ENCODE peak calls at places on chromosomes 11 and 22, in seven cellular contexts. R is right lobe of liver, J is transverse colon, Y is stomach, O is heart right ventricle, N is GM23338, H is psoas muscle. L is an unnamed sample.

GRCh38 chr11:33248416-33248957 is 8.7 kb upstream of the HIPK3 start:
- DNase-seq in N (no peak), Y (no peak), R (no peak), O (no peak), H (no peak), J (no peak), L (no peak)

GRCh38 chr11:75626692-75627536 is 41.9 kb downstream of the MAP6 start:
- DNase-seq in O (no peak), Y (no peak), R (no peak), J (no peak), H (no peak), N (no peak), L (no peak)

GRCh38 chr22:41234815-41235687 is 5.7 kb downstream of the CHADL start:
- DNase-seq in R (peak; percentile 81), H (no peak), O (no peak), J (no peak), Y (no peak), N (no peak), L (no peak)

GRCh38 chr11:96426356-96427103 is 36.7 kb downstream of the JRKL start:
- DNase-seq in R (no peak), Y (no peak), N (peak; percentile 71), O (no peak), J (no peak), H (no peak), L (no peak)

GRCh38 chr11:96287796-96288439 is 55.1 kb downstream of the MAML2 start:
- DNase-seq in Y (no peak), H (no peak), R (no peak), O (no peak), J (no peak), N (no peak), L (no peak)

GRCh38 chr22:19988965-19989724 is 27.5 kb downstream of the ARVCF start:
- DNase-seq in O (peak; percentile 39), N (no peak), R (no peak), H (peak; percentile 45), Y (no peak), J (no peak), L (no peak)

GRCh38 chr11:66333896-66334604 is 2.2 kb downstream of the RIN1 start:
- DNase-seq in N (peak; percentile 34), Y (no peak), H (peak; percentile 36), O (no peak), R (no peak), J (no peak), L (no peak)

GRCh38 chr11:86896486-86896885 is 58.7 kb downstream of the FZD4 start:
- DNase-seq in N (no peak), R (no peak), Y (no peak), H (no peak), O (no peak), J (no peak), L (no peak)

GRCh38 chr22:36546932-36547331 is 18.0 kb upstream of the EIF3D start:
- DNase-seq in R (no peak), J (no peak), O (no peak), H (no peak), N (no peak), Y (no peak), L (no peak)

GRCh38 chr22:26589367-26589844 is 526 bp downstream of the TPST2 start:
- DNase-seq in R (peak; percentile 90), O (peak; percentile 24), Y (peak; percentile 38), H (peak; percentile 68), N (peak; percentile 76), J (peak; percentile 57), L (peak; percentile 32)

GRCh38 chr11:99739464-99740089 is 718.8 kb downstream of the CNTN5 start:
- DNase-seq in O (no peak), J (no peak), N (peak; percentile 79), H (no peak), Y (no peak), R (no peak), L (no peak)

GRCh38 chr11:64219354-64219684 is 6.7 kb downstream of the TRPT1 start:
- DNase-seq in O (no peak), R (peak; percentile 53), Y (no peak), H (no peak), N (no peak), J (no peak), L (no peak)

GRCh38 chr11:118621071-118621815 is 13.8 kb downstream of the PHLDB1 start:
- DNase-seq in J (peak; percentile 82), O (peak; percentile 93), N (peak; percentile 95), Y (peak; percentile 85), R (no peak), H (peak; percentile 91), L (peak; percentile 71)

GRCh38 chr22:24986816-24987215 is 34.3 kb downstream of the KIAA1671 start:
- DNase-seq in N (no peak), H (no peak), O (no peak), R (no peak), J (peak; percentile 37), Y (no peak), L (no peak)

GRCh38 chr11:15842345-15842744 is 514.0 kb downstream of the SOX6 start:
- DNase-seq in J (no peak), N (no peak), H (no peak), R (no peak), Y (no peak), O (no peak), L (no peak)
- H3K27me3 ChIP-seq in J (no peaks in the 10 kb centered on the region), N (no peaks in the 10 kb centered on the region), H (no peaks in the 10 kb centered on the region), R (no peaks in the 10 kb centered on the region), Y (no peaks in the 10 kb centered on the region), O (no peaks in the 10 kb centered on the region), L (no peaks in the 10 kb centered on the region)

GRCh38 chr11:46521947-46522681 is 71.7 kb downstream of the AMBRA1 start:
- DNase-seq in N (peak; percentile 33), H (no peak), Y (no peak), O (no peak), R (no peak), J (no peak), L (no peak)
- TF ChIP-seq CTCF in N (peak; percentile 55), H (no peak), Y (no peak), O (peak; percentile 23), R (no peak), J (no peak), L (no peak)

DNA sequence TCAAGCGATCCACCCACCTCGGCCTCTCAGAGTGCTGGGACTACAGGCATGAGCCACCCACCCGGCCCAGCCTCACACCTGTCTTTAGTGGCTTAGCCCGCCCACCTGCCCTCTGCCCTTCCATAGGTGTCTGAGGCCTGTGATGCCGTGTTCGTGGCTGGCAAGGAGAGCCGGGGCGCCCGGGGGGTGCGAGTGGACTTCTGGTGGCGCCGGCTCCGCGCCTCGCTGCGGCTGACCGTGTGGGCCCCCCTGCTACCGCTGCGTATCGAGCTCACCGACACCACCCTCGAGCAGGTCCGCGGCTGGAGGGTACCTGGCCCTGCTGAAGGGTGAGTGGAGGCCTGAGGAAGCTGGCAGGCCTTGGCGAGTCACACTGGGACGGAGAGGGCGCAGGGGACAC is 9.2 kb downstream of the TMEM132A start:
- DNase-seq in H (peak; percentile 33), O (no peak), J (no peak), Y (no peak), R (no peak), N (no peak), L (no peak)
- H3K27me3 ChIP-seq in H (no peaks in the 10 kb centered on the region), O (no peaks in the 10 kb centered on the region), J (no peaks in the 10 kb centered on the region), Y (peaks cover 7% of the 10 kb centered on the region), R (no peaks in the 10 kb centered on the region), N (no peaks in the 10 kb centered on the region), L (no peaks in the 10 kb centered on the region)

GRCh38 chr11:134724779-134725140 is 312.7 kb upstream of the B3GAT1 start:
- DNase-seq in O (no peak), R (no peak), Y (no peak), J (no peak), H (no peak), N (no peak), L (no peak)

GRCh38 chr11:134727636-134728035 is 315.6 kb upstream of the B3GAT1 start:
- DNase-seq in Y (no peak), N (no peak), O (no peak), J (no peak), R (no peak), H (no peak), L (no peak)

GRCh38 chr11:134727204-134727603 is 315.2 kb upstream of the B3GAT1 start:
- DNase-seq in N (no peak), H (no peak), Y (no peak), O (no peak), J (no peak), R (no peak), L (no peak)

GRCh38 chr11:134725211-134725610 is 313.2 kb upstream of the B3GAT1 start:
- DNase-seq in H (no peak), N (no peak), O (no peak), R (no peak), Y (no peak), J (no peak), L (no peak)

GRCh38 chr11:134725939-134726639 is 314.0 kb upstream of the B3GAT1 start:
- DNase-seq in J (peak; percentile 24), Y (peak; percentile 48), H (no peak), R (no peak), N (peak; percentile 77), O (no peak), L (peak; percentile 45)
- TF ChIP-seq CTCF in J (peak; percentile 34), Y (no peak), H (no peak), R (no peak), N (peak; percentile 52), O (no peak), L (no peak)

GRCh38 chr11:19713221-19714092 is 820 bp downstream of the NAV2 start:
- DNase-seq in J (no peak), N (peak; percentile 52), R (no peak), O (no peak), Y (no peak), H (peak; percentile 61), L (peak; percentile 23)
- H3K27me3 ChIP-seq in J (peaks cover 33% of the 10 kb centered on the region), N (peaks cover 52% of the 10 kb centered on the region), R (no peaks in the 10 kb centered on the region), O (no peaks in the 10 kb centered on the region), Y (peaks cover 29% of the 10 kb centered on the region), H (peaks cover 24% of the 10 kb centered on the region), L (no peaks in the 10 kb centered on the region)

L was measured in body of pancreas.